ENCODE peak calls at places on chromosomes 5 and 9, in six cellular contexts. One of them, this sample, is unnamed.

GRCh38 chr5:76547242-76547890 is 75.8 kb downstream of the F2RL2 start:
- DNase-seq in CD8-positive, alpha-beta T cell: peak
- DNase-seq in effector CD4-positive, alpha-beta T cell: peak
- DNase-seq in A673: peak
- DNase-seq in mucosa of descending colon: no peak
- DNase-seq in stimulated activated effector memory CD8-positive, alpha-beta T cell treated with anti-CD3 and anti-CD28 coated beads, Interleukin-12 subunit alpha, Interleukin-12 subunit beta, amount 100 ng/mL, for 72 hours: peak
- DNase-seq in this sample: no peak

GRCh38 chr9:2055203-2055658 is 40.1 kb downstream of the SMARCA2 start:
- DNase-seq in CD8-positive, alpha-beta T cell: no peak
- DNase-seq in effector CD4-positive, alpha-beta T cell: no peak
- DNase-seq in A673: no peak
- DNase-seq in mucosa of descending colon: no peak
- DNase-seq in stimulated activated effector memory CD8-positive, alpha-beta T cell treated with anti-CD3 and anti-CD28 coated beads, Interleukin-12 subunit alpha, Interleukin-12 subunit beta, amount 100 ng/mL, for 72 hours: no peak
- DNase-seq in this sample: no peak

GRCh38 chr5:180784497-180785097 is 18.0 kb downstream of the MGAT1 start:
- DNase-seq in CD8-positive, alpha-beta T cell: peak
- DNase-seq in effector CD4-positive, alpha-beta T cell: peak
- DNase-seq in A673: peak
- DNase-seq in mucosa of descending colon: no peak
- DNase-seq in stimulated activated effector memory CD8-positive, alpha-beta T cell treated with anti-CD3 and anti-CD28 coated beads, Interleukin-12 subunit alpha, Interleukin-12 subunit beta, amount 100 ng/mL, for 72 hours: no peak
- DNase-seq in this sample: peak

GRCh38 chr9:95250462-95251058 is 66.9 kb downstream of the FANCC start:
- DNase-seq in CD8-positive, alpha-beta T cell: no peak
- DNase-seq in effector CD4-positive, alpha-beta T cell: no peak
- DNase-seq in A673: peak
- DNase-seq in mucosa of descending colon: no peak
- DNase-seq in stimulated activated effector memory CD8-positive, alpha-beta T cell treated with anti-CD3 and anti-CD28 coated beads, Interleukin-12 subunit alpha, Interleukin-12 subunit beta, amount 100 ng/mL, for 72 hours: no peak
- DNase-seq in this sample: no peak

GRCh38 chr9:73577867-73578266 is 426.2 kb downstream of the ANXA1 start:
- DNase-seq in CD8-positive, alpha-beta T cell: no peak
- DNase-seq in effector CD4-positive, alpha-beta T cell: no peak
- DNase-seq in A673: peak
- DNase-seq in mucosa of descending colon: no peak
- DNase-seq in stimulated activated effector memory CD8-positive, alpha-beta T cell treated with anti-CD3 and anti-CD28 coated beads, Interleukin-12 subunit alpha, Interleukin-12 subunit beta, amount 100 ng/mL, for 72 hours: no peak
- DNase-seq in this sample: no peak

GRCh38 chr5:138138949-138139775 is at the start of gene NME5:
- DNase-seq in CD8-positive, alpha-beta T cell: no peak
- DNase-seq in effector CD4-positive, alpha-beta T cell: no peak
- DNase-seq in A673: peak
- DNase-seq in mucosa of descending colon: peak
- DNase-seq in stimulated activated effector memory CD8-positive, alpha-beta T cell treated with anti-CD3 and anti-CD28 coated beads, Interleukin-12 subunit alpha, Interleukin-12 subunit beta, amount 100 ng/mL, for 72 hours: no peak
- DNase-seq in this sample: peak

GRCh38 chr9:109901191-109901590 is 121.2 kb downstream of the PALM2AKAP2 start:
- DNase-seq in CD8-positive, alpha-beta T cell: no peak
- DNase-seq in effector CD4-positive, alpha-beta T cell: no peak
- DNase-seq in A673: no peak
- DNase-seq in mucosa of descending colon: no peak
- DNase-seq in stimulated activated effector memory CD8-positive, alpha-beta T cell treated with anti-CD3 and anti-CD28 coated beads, Interleukin-12 subunit alpha, Interleukin-12 subunit beta, amount 100 ng/mL, for 72 hours: no peak
- DNase-seq in this sample: no peak

GRCh38 chr9:91036826-91037510 is 235.3 kb downstream of the SYK start:
- DNase-seq in CD8-positive, alpha-beta T cell: peak
- DNase-seq in effector CD4-positive, alpha-beta T cell: peak
- DNase-seq in A673: peak
- DNase-seq in mucosa of descending colon: peak
- DNase-seq in stimulated activated effector memory CD8-positive, alpha-beta T cell treated with anti-CD3 and anti-CD28 coated beads, Interleukin-12 subunit alpha, Interleukin-12 subunit beta, amount 100 ng/mL, for 72 hours: peak
- DNase-seq in this sample: no peak

GRCh38 chr5:84480873-84481637 is 96.4 kb upstream of the EDIL3 start:
- DNase-seq in CD8-positive, alpha-beta T cell: no peak
- DNase-seq in effector CD4-positive, alpha-beta T cell: no peak
- DNase-seq in A673: no peak
- DNase-seq in mucosa of descending colon: no peak
- DNase-seq in stimulated activated effector memory CD8-positive, alpha-beta T cell treated with anti-CD3 and anti-CD28 coated beads, Interleukin-12 subunit alpha, Interleukin-12 subunit beta, amount 100 ng/mL, for 72 hours: no peak
- DNase-seq in this sample: no peak

GRCh38 chr9:97906236-97906831 is 16.0 kb downstream of the TRMO start:
- DNase-seq in CD8-positive, alpha-beta T cell: no peak
- DNase-seq in effector CD4-positive, alpha-beta T cell: peak
- DNase-seq in A673: no peak
- DNase-seq in mucosa of descending colon: no peak
- DNase-seq in stimulated activated effector memory CD8-positive, alpha-beta T cell treated with anti-CD3 and anti-CD28 coated beads, Interleukin-12 subunit alpha, Interleukin-12 subunit beta, amount 100 ng/mL, for 72 hours: no peak
- DNase-seq in this sample: no peak

GRCh38 chr5:61525573-61526142 is 193.6 kb downstream of the ZSWIM6 start:
- DNase-seq in CD8-positive, alpha-beta T cell: no peak
- DNase-seq in effector CD4-positive, alpha-beta T cell: no peak
- DNase-seq in A673: no peak
- DNase-seq in mucosa of descending colon: no peak
- DNase-seq in stimulated activated effector memory CD8-positive, alpha-beta T cell treated with anti-CD3 and anti-CD28 coated beads, Interleukin-12 subunit alpha, Interleukin-12 subunit beta, amount 100 ng/mL, for 72 hours: no peak
- DNase-seq in this sample: no peak

GRCh38 chr5:5288236-5288635 is 134.2 kb upstream of the ICE1 start:
- DNase-seq in CD8-positive, alpha-beta T cell: no peak
- DNase-seq in effector CD4-positive, alpha-beta T cell: no peak
- DNase-seq in A673: no peak
- DNase-seq in mucosa of descending colon: no peak
- DNase-seq in stimulated activated effector memory CD8-positive, alpha-beta T cell treated with anti-CD3 and anti-CD28 coated beads, Interleukin-12 subunit alpha, Interleukin-12 subunit beta, amount 100 ng/mL, for 72 hours: no peak
- DNase-seq in this sample: no peak

GRCh38 chr9:107147134-107147533 is 135.9 kb upstream of the RAD23B start:
- DNase-seq in CD8-positive, alpha-beta T cell: no peak
- DNase-seq in effector CD4-positive, alpha-beta T cell: no peak
- DNase-seq in A673: no peak
- DNase-seq in mucosa of descending colon: no peak
- DNase-seq in stimulated activated effector memory CD8-positive, alpha-beta T cell treated with anti-CD3 and anti-CD28 coated beads, Interleukin-12 subunit alpha, Interleukin-12 subunit beta, amount 100 ng/mL, for 72 hours: no peak
- DNase-seq in this sample: no peak

GRCh38 chr5:15285901-15286583 is 213.9 kb upstream of the FBXL7 start:
- DNase-seq in CD8-positive, alpha-beta T cell: no peak
- DNase-seq in effector CD4-positive, alpha-beta T cell: no peak
- DNase-seq in A673: peak
- DNase-seq in mucosa of descending colon: no peak
- DNase-seq in stimulated activated effector memory CD8-positive, alpha-beta T cell treated with anti-CD3 and anti-CD28 coated beads, Interleukin-12 subunit alpha, Interleukin-12 subunit beta, amount 100 ng/mL, for 72 hours: no peak
- DNase-seq in this sample: no peak

GRCh38 chr5:150579462-150580400 is 60.7 kb upstream of the SYNPO start:
- DNase-seq in CD8-positive, alpha-beta T cell: no peak
- DNase-seq in effector CD4-positive, alpha-beta T cell: no peak
- DNase-seq in A673: no peak
- DNase-seq in mucosa of descending colon: no peak
- DNase-seq in stimulated activated effector memory CD8-positive, alpha-beta T cell treated with anti-CD3 and anti-CD28 coated beads, Interleukin-12 subunit alpha, Interleukin-12 subunit beta, amount 100 ng/mL, for 72 hours: no peak
- DNase-seq in this sample: no peak

GRCh38 chr5:72817076-72817476 is 615 bp downstream of the TNPO1 start:
- DNase-seq in CD8-positive, alpha-beta T cell: no peak
- DNase-seq in effector CD4-positive, alpha-beta T cell: no peak
- DNase-seq in A673: no peak
- DNase-seq in mucosa of descending colon: peak
- DNase-seq in stimulated activated effector memory CD8-positive, alpha-beta T cell treated with anti-CD3 and anti-CD28 coated beads, Interleukin-12 subunit alpha, Interleukin-12 subunit beta, amount 100 ng/mL, for 72 hours: no peak
- DNase-seq in this sample: peak

GRCh38 chr5:95958308-95959014 is 3.2 kb downstream of the ELL2 start:
- DNase-seq in CD8-positive, alpha-beta T cell: no peak
- DNase-seq in effector CD4-positive, alpha-beta T cell: no peak
- DNase-seq in A673: no peak
- DNase-seq in mucosa of descending colon: no peak
- DNase-seq in stimulated activated effector memory CD8-positive, alpha-beta T cell treated with anti-CD3 and anti-CD28 coated beads, Interleukin-12 subunit alpha, Interleukin-12 subunit beta, amount 100 ng/mL, for 72 hours: no peak
- DNase-seq in this sample: no peak

GRCh38 chr5:179326176-179326997 is 18.9 kb downstream of the ADAMTS2 start:
- DNase-seq in CD8-positive, alpha-beta T cell: no peak
- DNase-seq in effector CD4-positive, alpha-beta T cell: no peak
- DNase-seq in A673: no peak
- DNase-seq in mucosa of descending colon: peak
- DNase-seq in stimulated activated effector memory CD8-positive, alpha-beta T cell treated with anti-CD3 and anti-CD28 coated beads, Interleukin-12 subunit alpha, Interleukin-12 subunit beta, amount 100 ng/mL, for 72 hours: no peak
- DNase-seq in this sample: no peak

GRCh38 chr9:133945314-133945975 is 46.7 kb downstream of the VAV2 start:
- DNase-seq in CD8-positive, alpha-beta T cell: no peak
- DNase-seq in effector CD4-positive, alpha-beta T cell: no peak
- DNase-seq in A673: no peak
- DNase-seq in mucosa of descending colon: peak
- DNase-seq in stimulated activated effector memory CD8-positive, alpha-beta T cell treated with anti-CD3 and anti-CD28 coated beads, Interleukin-12 subunit alpha, Interleukin-12 subunit beta, amount 100 ng/mL, for 72 hours: no peak
- DNase-seq in this sample: peak

GRCh38 chr5:149581931-149582768 is 852 bp downstream of the ARHGEF37 start:
- DNase-seq in CD8-positive, alpha-beta T cell: no peak
- DNase-seq in effector CD4-positive, alpha-beta T cell: no peak
- DNase-seq in A673: peak
- DNase-seq in mucosa of descending colon: no peak
- DNase-seq in stimulated activated effector memory CD8-positive, alpha-beta T cell treated with anti-CD3 and anti-CD28 coated beads, Interleukin-12 subunit alpha, Interleukin-12 subunit beta, amount 100 ng/mL, for 72 hours: no peak
- DNase-seq in this sample: no peak

GRCh38 chr5:122183098-122183794 is 53.9 kb downstream of the ZNF474 start:
- DNase-seq in CD8-positive, alpha-beta T cell: no peak
- DNase-seq in effector CD4-positive, alpha-beta T cell: no peak
- DNase-seq in A673: peak
- DNase-seq in mucosa of descending colon: peak
- DNase-seq in stimulated activated effector memory CD8-positive, alpha-beta T cell treated with anti-CD3 and anti-CD28 coated beads, Interleukin-12 subunit alpha, Interleukin-12 subunit beta, amount 100 ng/mL, for 72 hours: no peak
- DNase-seq in this sample: no peak

GRCh38 chr5:96331210-96331609 is 101.8 kb downstream of the PCSK1 start:
- DNase-seq in CD8-positive, alpha-beta T cell: no peak
- DNase-seq in effector CD4-positive, alpha-beta T cell: no peak
- DNase-seq in A673: no peak
- DNase-seq in mucosa of descending colon: no peak
- DNase-seq in stimulated activated effector memory CD8-positive, alpha-beta T cell treated with anti-CD3 and anti-CD28 coated beads, Interleukin-12 subunit alpha, Interleukin-12 subunit beta, amount 100 ng/mL, for 72 hours: no peak
- DNase-seq in this sample: no peak

GRCh38 chr9:4009006-4009511 is 290.8 kb downstream of the GLIS3 start:
- DNase-seq in CD8-positive, alpha-beta T cell: no peak
- DNase-seq in effector CD4-positive, alpha-beta T cell: no peak
- DNase-seq in A673: no peak
- DNase-seq in mucosa of descending colon: no peak
- DNase-seq in stimulated activated effector memory CD8-positive, alpha-beta T cell treated with anti-CD3 and anti-CD28 coated beads, Interleukin-12 subunit alpha, Interleukin-12 subunit beta, amount 100 ng/mL, for 72 hours: no peak
- DNase-seq in this sample: no peak

GRCh38 chr9:101727621-101728524 is 10.6 kb downstream of the GRIN3A start:
- DNase-seq in CD8-positive, alpha-beta T cell: no peak
- DNase-seq in effector CD4-positive, alpha-beta T cell: no peak
- DNase-seq in A673: peak
- DNase-seq in mucosa of descending colon: no peak
- DNase-seq in stimulated activated effector memory CD8-positive, alpha-beta T cell treated with anti-CD3 and anti-CD28 coated beads, Interleukin-12 subunit alpha, Interleukin-12 subunit beta, amount 100 ng/mL, for 72 hours: no peak
- DNase-seq in this sample: no peak